ENCODE peak calls at places on chromosomes 16 and 17, in five cellular contexts. S is SJSA1, G is heart left ventricle, Q is cardiac muscle cell, K is upper lobe of left lung. M is an unnamed sample. For H3K4me1 and H3K9me3, the result is how much of the 10 kb centered on the place peaks cover.

GRCh38 chr16:52914428-52914827 is 138.3 kb downstream of the CHD9NB start:
- DNase-seq in S (no peak), G (no peak), Q (no peak), K (no peak), M (no peak)

GRCh38 chr17:56699186-56699895 is 105.8 kb downstream of the NOG start:
- DNase-seq in S (peak), G (no peak), Q (peak), K (peak), M (peak)

GRCh38 chr17:82602986-82603385 is 45.3 kb downstream of the WDR45B start:
- DNase-seq in S (no peak), G (no peak), Q (no peak), K (no peak), M (no peak)

GRCh38 chr17:41335747-41336146 is 14.9 kb downstream of the KRT33A start:
- DNase-seq in S (no peak), G (no peak), Q (no peak), K (no peak), M (no peak)

GRCh38 chr16:85777583-85778310 is 21.6 kb downstream of the EMC8 start:
- DNase-seq in S (peak), G (no peak), Q (no peak), K (no peak), M (peak)

GRCh38 chr17:17907469-17907868 is 64.7 kb downstream of the TOM1L2 start:
- DNase-seq in S (no peak), G (no peak), Q (no peak), K (no peak), M (no peak)

GRCh38 chr16:74731853-74732477 is 31.3 kb upstream of the MLKL start:
- DNase-seq in S (no peak), G (no peak), Q (no peak), K (no peak), M (no peak)

GRCh38 chr17:14672830-14673229 is 371.9 kb downstream of the HS3ST3B1 start:
- DNase-seq in S (no peak), G (no peak), Q (peak), K (peak), M (peak)

GRCh38 chr16:74608944-74609343 is 2.0 kb upstream of the GLG1 start:
- DNase-seq in S (no peak), G (no peak), Q (no peak), K (no peak), M (peak)

GRCh38 chr17:10729334-10730193 is at the start of gene TMEM220:
- DNase-seq in S (peak), G (peak), Q (peak), K (peak), M (peak)

GRCh38 chr16:15672514-15673167 is 22.6 kb downstream of the NDE1 start:
- DNase-seq in S (peak), G (peak), Q (no peak), K (peak), M (no peak)

GRCh38 chr16:48546774-48547173 is 63.2 kb downstream of the N4BP1 start:
- DNase-seq in S (no peak), G (no peak), Q (no peak), K (no peak), M (no peak)

GRCh38 chr16:19488213-19488640 is 33.7 kb downstream of the GDE1 start:
- DNase-seq in S (no peak), G (no peak), Q (no peak), K (peak), M (no peak)

GRCh38 chr17:34580685-34581445 is 1.5 kb downstream of the TMEM132E start:
- DNase-seq in S (no peak), G (no peak), Q (peak), K (no peak), M (no peak)

GRCh38 chr17:50908140-50908859 is 42.1 kb upstream of the TOB1 start:
- DNase-seq in S (no peak), G (no peak), Q (no peak), K (no peak), M (no peak)

GRCh38 chr17:74235040-74235581 is 21.7 kb downstream of the TTYH2 start:
- DNase-seq in S (no peak), G (no peak), Q (no peak), K (no peak), M (no peak)
- H3K4me3 ChIP-seq in S (no peak), G (peak), Q (no peak), K (no peak), M (no peak)

GRCh38 chr17:57947369-57947768 is 7.8 kb downstream of the CUEDC1 start:
- DNase-seq in S (no peak), G (no peak), Q (no peak), K (no peak), M (no peak)
- H3K4me1 ChIP-seq in S (half or more), G (half or more), Q (under half), K (half or more), M (half or more)

GRCh38 chr16:3321802-3322201 is 16.5 kb downstream of the ZNF75A start:
- DNase-seq in S (no peak), G (no peak), Q (no peak), K (no peak), M (no peak)

GRCh38 chr16:3311496-3311895 is 6.2 kb downstream of the ZNF75A start:
- DNase-seq in S (no peak), G (no peak), Q (no peak), K (no peak), M (no peak)

DNA sequence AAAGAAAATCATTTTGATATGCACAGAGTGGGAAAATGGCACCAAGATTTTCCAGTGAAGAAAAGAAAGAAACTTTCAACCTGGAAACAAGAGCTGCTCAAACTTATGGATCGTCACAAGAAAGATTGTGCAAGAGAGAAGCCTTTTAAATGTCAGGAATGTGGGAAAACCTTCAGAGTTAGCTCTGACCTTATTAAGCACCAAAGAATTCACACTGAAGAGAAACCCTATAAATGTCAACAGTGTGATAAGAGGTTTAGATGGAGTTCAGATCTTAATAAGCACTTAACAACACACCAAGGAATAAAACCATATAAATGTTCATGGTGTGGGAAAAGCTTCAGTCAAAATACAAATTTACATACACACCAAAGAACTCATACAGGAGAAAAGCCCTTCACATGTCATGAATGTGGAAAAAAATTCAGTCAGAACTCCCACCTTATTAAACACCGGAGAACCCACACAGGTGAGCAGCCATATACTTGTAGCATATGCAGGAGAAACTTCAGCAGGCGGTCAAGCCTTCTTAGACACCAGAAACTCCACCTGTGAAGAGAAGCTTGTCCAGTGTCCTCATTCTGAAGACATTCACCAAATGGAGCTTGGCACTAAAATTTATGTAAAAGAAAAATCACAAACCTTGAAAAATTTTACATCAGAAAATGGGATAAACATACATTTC is 12.2 kb downstream of the ZNF75A start:
- DNase-seq in S (peak), G (no peak), Q (no peak), K (no peak), M (no peak)
- H3K9me3 ChIP-seq in S (under half), G (under half), Q (under half), K (half or more), M (under half)

GRCh38 chr17:9240659-9241370 is 219.5 kb downstream of the NTN1 start:
- DNase-seq in S (peak), G (peak), Q (peak), K (peak), M (peak)
- H3K4me3 ChIP-seq in S (peak), G (peak), Q (no peak), K (no peak), M (peak)

M was measured in SJCRH30.